ENCODE peak calls at places on chromosomes 7 and 10, in six cellular contexts. L is A549, R is NB4, W is K562, V is HepG2, Z is GM12878. C is an unnamed sample.

GRCh38 chr7:119377-120163 is 72.8 kb upstream of the FAM20C start:
- DNase-seq in V (no peak), L (no peak), W (no peak), R (peak; percentile 60), Z (no peak), C (no peak)

GRCh38 chr7:28626629-28627262 is 214.4 kb downstream of the CREB5 start:
- DNase-seq in L (peak; percentile 28), W (peak; percentile 45), R (peak; percentile 52), Z (no peak), V (peak; percentile 25), C (peak; percentile 44)

GRCh38 chr10:100496567-100496966 is 23.1 kb downstream of the SEC31B start:
- DNase-seq in L (no peak), R (no peak), V (no peak), Z (no peak), W (no peak), C (no peak)

GRCh38 chr7:34247468-34247867 is 342.1 kb downstream of the BMPER start:
- DNase-seq in W (no peak), R (peak; percentile 10), V (no peak), Z (no peak), L (no peak), C (no peak)

GRCh38 chr10:128867819-128868218 is 599.2 kb upstream of the MGMT start:
- DNase-seq in Z (no peak), R (no peak), W (no peak), L (no peak), V (no peak), C (no peak)

GRCh38 chr10:100009283-100009792 is 409 bp downstream of the DNMBP start:
- DNase-seq in Z (no peak), R (no peak), W (peak; percentile 15), L (peak; percentile 64), V (peak; percentile 18), C (peak; percentile 44)

GRCh38 chr10:97278491-97278989 is 13.9 kb downstream of the ARHGAP19 start:
- DNase-seq in W (peak; percentile 63), Z (no peak), R (peak; percentile 92), L (peak; percentile 69), V (peak; percentile 67), C (peak; percentile 86)

GRCh38 chr10:110636932-110637557 is 7.1 kb upstream of the RBM20 start:
- DNase-seq in W (no peak), V (peak; percentile 15), Z (no peak), L (no peak), R (peak; percentile 25), C (no peak)

GRCh38 chr7:102990642-102991041 is 77.8 kb downstream of the LRRC17 start:
- DNase-seq in Z (no peak), R (no peak), W (no peak), V (no peak), L (no peak), C (no peak)

GRCh38 chr7:102991077-102991539 is 78.3 kb downstream of the LRRC17 start:
- DNase-seq in W (no peak), R (peak; percentile 51), L (no peak), Z (no peak), V (no peak), C (no peak)

GRCh38 chr7:102992509-102992819 is 79.7 kb downstream of the LRRC17 start:
- DNase-seq in R (peak; percentile 52), V (no peak), W (no peak), L (no peak), Z (no peak), C (peak; percentile 42)

GRCh38 chr7:102992820-102993531 is 80.2 kb downstream of the LRRC17 start:
- DNase-seq in Z (no peak), R (peak; percentile 60), W (peak; percentile 93), L (no peak), V (peak; percentile 26), C (peak; percentile 100)

GRCh38 chr7:102991540-102992214 is 78.9 kb downstream of the LRRC17 start:
- DNase-seq in W (peak; percentile 87), L (peak; percentile 93), R (peak; percentile 87), V (peak; percentile 71), Z (no peak), C (peak; percentile 97)
- TF ChIP-seq MYC in W (no peak), L (no peak), R (peak; percentile 22), V (no peak), Z (no peak), C (no peak)

GRCh38 chr10:50360486-50360885 is 109.2 kb upstream of the ASAH2 start:
- DNase-seq in L (no peak), V (no peak), W (no peak), R (no peak), Z (no peak), C (no peak)
- TF ChIP-seq MYC in L (no peak), V (no peak), W (no peak), R (no peak), Z (no peak), C (no peak)

GRCh38 chr10:74189999-74190421 is 39.0 kb downstream of the ADK start:
- DNase-seq in L (no peak), W (peak; percentile 62), Z (peak; percentile 49), R (peak; percentile 88), V (peak; percentile 69), C (peak; percentile 64)
- TF ChIP-seq MYC in L (no peak), W (no peak), Z (no peak), R (peak; percentile 83), V (no peak), C (no peak)

GRCh38 chr7:80372415-80372814 is 139.4 kb downstream of the GNAT3 start:
- DNase-seq in Z (no peak), L (no peak), V (no peak), R (no peak), W (no peak), C (no peak)
- TF ChIP-seq MYC in Z (no peak), L (no peak), V (no peak), R (no peak), W (no peak), C (no peak)

GRCh38 chr10:21494221-21495001 is 31.1 kb downstream of the SKIDA1 start:
- DNase-seq in W (no peak), Z (no peak), R (peak; percentile 61), V (no peak), L (no peak), C (peak; percentile 27)

GRCh38 chr10:21497177-21497807 is 28.2 kb downstream of the SKIDA1 start:
- DNase-seq in R (peak; percentile 65), V (peak; percentile 88), Z (no peak), L (peak; percentile 96), W (peak; percentile 57), C (peak; percentile 83)

GRCh38 chr10:21496285-21497176 is 29.0 kb downstream of the SKIDA1 start:
- DNase-seq in W (peak; percentile 72), R (peak; percentile 71), V (peak; percentile 54), L (peak; percentile 58), Z (no peak), C (peak; percentile 63)

GRCh38 chr10:21495002-21495685 is 30.3 kb downstream of the SKIDA1 start:
- DNase-seq in Z (no peak), R (no peak), V (peak; percentile 34), W (no peak), L (no peak), C (peak; percentile 41)

DNA sequence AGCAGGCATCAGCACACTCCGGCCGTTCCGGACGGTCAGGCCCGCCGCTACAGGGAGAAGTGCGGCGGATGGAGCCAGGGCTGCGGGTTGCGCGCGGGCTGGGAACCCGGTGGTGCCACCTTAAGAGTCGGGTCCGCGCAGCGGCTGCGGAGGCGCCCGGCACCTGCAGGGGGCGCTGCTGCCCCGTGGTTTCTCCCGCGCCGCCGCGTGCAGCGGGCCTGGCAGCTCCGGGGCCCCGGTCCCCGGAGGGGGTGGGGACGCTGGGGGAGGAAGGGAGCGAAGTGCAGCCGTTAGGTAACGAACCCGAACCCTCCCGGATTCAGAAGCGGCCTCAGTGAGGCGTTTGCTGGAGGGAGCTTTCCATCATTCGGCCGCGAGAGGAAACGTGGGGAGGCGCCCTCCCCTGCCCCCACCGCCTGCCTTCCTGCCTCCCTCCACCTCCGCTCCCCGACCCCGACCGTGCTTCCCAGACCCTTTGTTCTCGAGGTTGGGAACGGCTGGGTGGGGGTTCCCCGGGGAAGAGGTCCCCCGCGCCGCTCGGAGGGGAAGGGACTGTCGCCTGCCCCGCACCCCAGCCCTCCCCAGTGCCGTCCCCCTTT is 29.7 kb downstream of the SKIDA1 start:
- DNase-seq in W (peak; percentile 90), L (peak; percentile 94), V (peak; percentile 95), R (peak; percentile 93), Z (peak; percentile 34), C (peak; percentile 88)
- TF ChIP-seq MYC in W (no peak), L (peak; percentile 94), V (peak; percentile 99), R (peak; percentile 69), Z (peak; percentile 80), C (peak; percentile 11)